ENCODE peak calls at places on chromosome 7, in seven cellular contexts. K is AG04450, W is PC-9, G is nephron progenitor cell, T is progenitor cell of endocrine pancreas, I is ascending aorta, R is cardiac fibroblast. L is an unnamed sample.

GRCh38 chr7:24980695-24981543 is 941 bp upstream of the OSBPL3 start:
- DNase-seq in K (no peak), W (peak), I (no peak), T (no peak), G (peak), R (peak), L (no peak)

GRCh38 chr7:139591550-139592195 is 68.2 kb downstream of the CLEC2L start:
- DNase-seq in R (no peak), I (peak), T (no peak), W (no peak), G (no peak), K (no peak), L (peak)

GRCh38 chr7:144835166-144835611 is 664 bp downstream of the TPK1 start:
- DNase-seq in W (no peak), R (peak), G (no peak), T (no peak), K (no peak), I (peak), L (no peak)

GRCh38 chr7:155743197-155743596 is 69.1 kb downstream of the SHH start:
- DNase-seq in G (no peak), W (no peak), R (no peak), T (no peak), I (no peak), K (no peak), L (no peak)

GRCh38 chr7:92609921-92610518 is 19.8 kb upstream of the FAM133B start:
- DNase-seq in G (no peak), K (no peak), I (no peak), W (no peak), R (peak), T (no peak), L (no peak)

GRCh38 chr7:145696071-145696470 is 420.5 kb upstream of the CNTNAP2 start:
- DNase-seq in R (no peak), K (no peak), G (no peak), I (no peak), W (no peak), T (no peak), L (no peak)

GRCh38 chr7:157881062-157881771 is 544.4 kb downstream of the DNAJB6 start:
- DNase-seq in R (no peak), I (no peak), K (no peak), W (no peak), G (no peak), T (no peak), L (no peak)

GRCh38 chr7:132564849-132565248 is 11.4 kb downstream of the PLXNA4 start:
- DNase-seq in W (no peak), T (no peak), G (no peak), I (no peak), K (no peak), R (no peak), L (no peak)

GRCh38 chr7:90216080-90216674 is 4.6 kb downstream of the STEAP2 start:
- DNase-seq in G (no peak), I (no peak), T (no peak), K (no peak), R (no peak), W (no peak), L (no peak)

GRCh38 chr7:92448185-92448747 is 984 bp downstream of the GATAD1 start:
- DNase-seq in G (peak), R (peak), K (no peak), I (peak), T (no peak), W (peak), L (no peak)

GRCh38 chr7:130894146-130895005 is 160.4 kb upstream of the KLF14 start:
- DNase-seq in W (peak), T (no peak), I (peak), K (no peak), G (no peak), R (peak), L (peak)

GRCh38 chr7:132773527-132773956 is 197.3 kb upstream of the PLXNA4 start:
- DNase-seq in T (no peak), K (peak), W (no peak), I (no peak), G (no peak), R (peak), L (no peak)

GRCh38 chr7:1529383-1530116 is 952 bp upstream of the MAFK start:
- DNase-seq in R (no peak), I (no peak), W (no peak), K (no peak), G (peak), T (no peak), L (no peak)

GRCh38 chr7:130483036-130483435 is 8.8 kb upstream of the MEST start:
- DNase-seq in K (no peak), I (no peak), T (no peak), W (no peak), G (no peak), R (no peak), L (no peak)

GRCh38 chr7:19051767-19052375 is 65.6 kb downstream of the TWIST1 start:
- DNase-seq in W (peak), K (no peak), R (peak), I (no peak), G (peak), T (no peak), L (no peak)

GRCh38 chr7:133039614-133040013 is 42.3 kb downstream of the CHCHD3 start:
- DNase-seq in I (no peak), T (no peak), W (no peak), G (no peak), R (no peak), K (no peak), L (no peak)

GRCh38 chr7:33932221-33932620 is 26.9 kb downstream of the BMPER start:
- DNase-seq in K (no peak), R (no peak), G (no peak), W (no peak), I (no peak), T (no peak), L (no peak)

GRCh38 chr7:17706734-17707133 is 233.6 kb downstream of the SNX13 start:
- DNase-seq in W (peak), R (peak), T (peak), G (peak), I (no peak), K (peak), L (no peak)

GRCh38 chr7:83798489-83798888 is 149.6 kb upstream of the SEMA3E start:
- DNase-seq in K (no peak), I (no peak), T (no peak), W (no peak), R (no peak), G (no peak), L (no peak)

GRCh38 chr7:33707427-33707826 is 197.9 kb upstream of the BMPER start:
- DNase-seq in G (no peak), R (no peak), K (no peak), I (no peak), T (no peak), W (no peak), L (no peak)

GRCh38 chr7:157136372-157136771 is 2.4 kb upstream of the UBE3C start:
- DNase-seq in I (no peak), T (no peak), K (peak), R (peak), G (no peak), W (peak), L (no peak)

GRCh38 chr7:5429253-5429856 is 5.7 kb upstream of the TNRC18 start:
- DNase-seq in W (peak), G (peak), K (no peak), T (peak), I (no peak), R (peak), L (no peak)

GRCh38 chr7:36600869-36601530 is 123.3 kb downstream of the AOAH start:
- DNase-seq in W (no peak), G (no peak), R (peak), I (no peak), T (no peak), K (peak), L (no peak)

GRCh38 chr7:155394413-155394812 is 63.5 kb upstream of the EN2 start:
- DNase-seq in I (no peak), R (no peak), K (no peak), G (no peak), W (no peak), T (no peak), L (no peak)

GRCh38 chr7:155277385-155277994 is 20.2 kb upstream of the INSIG1 start:
- DNase-seq in T (no peak), R (peak), K (no peak), I (no peak), G (no peak), W (no peak), L (no peak)

GRCh38 chr7:38546763-38547162 is 84.4 kb downstream of the AMPH start:
- DNase-seq in W (no peak), T (no peak), K (no peak), G (no peak), I (no peak), R (no peak), L (no peak)

GRCh38 chr7:148368562-148368961 is 222.0 kb upstream of the C7orf33 start:
- DNase-seq in T (no peak), G (no peak), R (no peak), W (no peak), K (no peak), I (no peak), L (no peak)

GRCh38 chr7:30173058-30173897 is 38.5 kb downstream of the MTURN start:
- DNase-seq in K (peak), R (peak), W (peak), I (peak), T (no peak), G (no peak), L (peak)

GRCh38 chr7:7522421-7522820 is 13.3 kb downstream of the COL28A1 start:
- DNase-seq in R (peak), K (no peak), T (no peak), W (no peak), G (no peak), I (no peak), L (no peak)

GRCh38 chr7:51352174-51353145 is 35.9 kb upstream of the COBL start:
- DNase-seq in W (no peak), I (no peak), K (no peak), R (no peak), T (no peak), G (no peak), L (peak)

GRCh38 chr7:51354897-51355296 is 38.3 kb upstream of the COBL start:
- DNase-seq in T (no peak), R (no peak), K (no peak), G (no peak), I (no peak), W (no peak), L (peak)

GRCh38 chr7:51354434-51354833 is 37.8 kb upstream of the COBL start:
- DNase-seq in I (no peak), K (no peak), T (no peak), G (no peak), R (no peak), W (no peak), L (no peak)

GRCh38 chr7:51357821-51358220 is 41.2 kb upstream of the COBL start:
- DNase-seq in K (no peak), W (no peak), G (no peak), I (no peak), T (no peak), R (no peak), L (no peak)

GRCh38 chr7:51356849-51357516 is 40.4 kb upstream of the COBL start:
- DNase-seq in K (no peak), G (peak), R (no peak), T (no peak), W (peak), I (no peak), L (peak)
- TF ChIP-seq CTCF in K (no peak), G (no peak), R (no peak), T (no peak), W (no peak), I (no peak), L (no peak)

DNA sequence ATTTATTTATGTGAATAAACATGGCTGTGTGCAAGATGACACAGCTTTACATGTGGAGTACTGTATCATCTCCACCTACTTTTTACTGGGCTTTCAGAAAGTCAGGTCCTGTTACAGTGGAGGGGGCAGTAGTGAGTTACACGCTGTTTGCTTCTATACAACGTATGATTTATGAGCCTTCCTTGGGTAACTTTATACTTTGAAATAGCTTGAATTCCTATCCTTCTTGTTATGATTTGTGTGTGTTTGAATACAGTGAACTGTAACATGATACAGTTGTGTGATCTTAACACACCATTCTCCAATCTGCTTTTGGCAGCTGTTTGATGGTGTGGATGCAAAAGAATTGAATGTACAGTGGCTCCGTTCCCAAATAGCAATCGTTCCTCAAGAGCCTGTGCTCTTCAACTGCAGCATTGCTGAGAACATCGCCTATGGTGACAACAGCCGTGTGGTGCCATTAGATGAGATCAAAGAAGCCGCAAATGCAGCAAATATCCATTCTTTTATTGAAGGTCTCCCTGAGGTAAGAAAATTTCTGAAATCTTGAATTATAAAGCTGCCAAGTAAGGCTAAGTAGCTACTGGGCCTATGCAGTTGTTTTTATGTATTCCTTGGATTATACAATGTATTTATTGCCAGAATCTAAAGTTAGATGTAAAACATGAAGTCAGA is 41.6 kb downstream of the SP8 start:
- DNase-seq in R (no peak), K (no peak), I (no peak), T (no peak), W (peak), G (no peak), L (no peak)
- TF ChIP-seq CTCF in R (no peak), K (no peak), I (no peak), T (peak), W (peak), G (no peak), L (no peak)

DNA sequence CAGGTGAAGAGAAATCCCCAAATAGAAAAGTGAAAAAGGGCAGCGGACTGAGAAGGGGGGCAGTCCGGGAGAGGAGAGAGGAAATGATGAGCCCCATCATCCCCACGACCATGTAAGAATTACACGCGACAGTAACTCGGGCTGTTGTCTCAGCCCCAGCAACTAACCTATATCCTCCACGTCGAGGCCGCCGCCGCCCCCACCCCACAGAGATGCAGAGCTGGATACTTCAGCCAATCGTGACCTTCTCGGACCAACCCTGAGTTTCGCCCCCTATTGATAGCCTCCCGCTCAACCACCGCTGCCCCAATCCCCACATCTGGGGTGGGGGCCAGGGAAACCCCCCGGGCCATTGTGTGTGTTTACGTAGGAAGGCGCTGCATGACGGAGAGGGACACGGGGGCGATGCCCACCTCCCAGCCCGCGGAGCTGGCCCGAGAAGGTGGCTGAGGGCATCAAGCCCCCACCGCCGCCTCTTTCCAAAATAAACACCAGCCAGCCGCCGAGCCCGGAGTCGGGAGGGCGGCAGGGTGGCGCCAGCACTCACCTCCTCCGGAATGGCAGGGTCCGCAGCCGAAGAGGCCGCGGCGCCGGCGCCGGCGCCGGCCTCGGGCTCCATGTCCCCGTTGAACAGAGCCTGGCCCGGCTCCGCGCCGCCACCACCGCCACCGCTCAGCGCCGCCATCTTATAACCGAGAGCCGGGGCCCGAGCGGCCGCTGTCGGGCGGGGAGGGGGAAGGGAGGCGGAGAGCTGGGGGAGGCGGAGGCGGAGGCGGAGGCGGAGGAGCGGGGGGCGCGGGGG is 509 bp downstream of the BRAF start:
- DNase-seq in T (peak), I (peak), G (peak), K (peak), R (peak), W (peak), L (peak)
- TF ChIP-seq CTCF in T (peak), I (peak), G (peak), K (peak), R (peak), W (peak), L (peak)

DNA sequence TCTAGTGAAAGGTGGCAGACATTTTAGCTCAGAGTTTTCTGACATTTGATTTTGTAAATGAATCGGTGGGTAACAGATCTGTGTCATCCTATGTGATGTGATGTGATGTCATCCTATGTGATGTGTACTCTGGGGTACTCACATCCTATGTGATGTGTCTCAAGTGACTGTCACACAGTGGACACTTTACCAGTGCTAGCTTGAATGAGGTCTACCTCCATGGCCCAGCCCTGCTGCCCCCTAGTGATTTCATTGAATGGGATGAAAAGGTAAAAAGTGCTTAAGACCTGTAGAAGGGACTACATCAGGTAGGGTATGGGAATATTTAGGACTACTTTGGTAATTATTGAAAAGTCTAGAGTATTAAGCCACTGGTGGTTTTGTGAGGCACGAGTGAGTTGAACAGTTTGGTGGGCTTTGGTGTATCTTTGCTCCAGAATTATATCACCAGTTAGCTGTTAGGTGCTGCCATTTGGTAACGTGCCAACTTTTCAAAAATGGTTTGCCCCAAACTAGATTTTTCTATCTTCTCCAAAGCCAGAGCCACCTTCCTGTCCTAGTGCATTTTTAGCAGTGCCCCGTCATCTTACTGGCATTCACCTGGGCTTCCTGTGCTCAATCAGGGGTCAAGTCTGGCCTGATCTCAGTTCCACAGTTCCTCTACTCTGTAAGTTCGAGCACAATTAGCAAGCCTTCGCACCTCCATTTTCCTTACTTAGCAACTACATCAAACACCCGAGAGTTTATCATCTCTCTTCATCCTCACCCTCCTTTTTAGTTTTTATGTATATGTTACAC is 9.7 kb downstream of the EIF4H start:
- DNase-seq in I (no peak), W (peak), R (no peak), G (no peak), K (no peak), T (no peak), L (no peak)
- TF ChIP-seq CTCF in I (no peak), W (peak), R (peak), G (peak), K (peak), T (peak), L (peak)

GRCh38 chr7:43754596-43754995 is 3.9 kb upstream of the BLVRA start:
- DNase-seq in G (no peak), R (no peak), W (no peak), K (no peak), T (no peak), I (peak), L (peak)

GRCh38 chr7:43756368-43757072 is 2.0 kb upstream of the BLVRA start:
- DNase-seq in R (peak), I (peak), W (peak), G (no peak), T (no peak), K (peak), L (peak)

GRCh38 chr7:43752411-43752810 is 6.1 kb upstream of the BLVRA start:
- DNase-seq in G (no peak), T (no peak), R (no peak), W (no peak), K (no peak), I (no peak), L (no peak)

GRCh38 chr7:43753401-43753800 is 5.1 kb upstream of the BLVRA start:
- DNase-seq in K (no peak), T (no peak), R (no peak), W (peak), G (no peak), I (no peak), L (no peak)

DNA sequence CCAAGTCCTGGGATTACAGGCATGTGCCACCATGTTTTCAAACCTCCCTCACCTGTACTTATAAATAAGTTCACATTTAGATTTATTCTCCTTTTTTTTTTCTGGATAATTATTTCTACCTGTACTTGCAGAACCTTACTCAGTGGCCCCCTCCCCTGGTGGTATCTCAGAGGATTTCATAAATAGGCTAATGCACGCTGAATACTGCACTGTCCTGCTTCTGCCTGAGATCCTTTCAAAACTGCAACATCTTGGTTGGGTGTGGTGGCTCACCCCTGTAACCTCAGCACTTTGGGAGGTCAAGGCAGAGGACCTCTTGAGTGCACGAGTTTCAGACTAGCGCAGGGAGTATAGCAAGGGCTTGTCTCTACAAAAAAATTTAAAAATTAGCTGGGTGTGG is 4.6 kb upstream of the BLVRA start:
- DNase-seq in G (no peak), W (no peak), T (no peak), R (no peak), K (no peak), I (peak), L (no peak)
- TF ChIP-seq CTCF in G (no peak), W (peak), T (no peak), R (no peak), K (peak), I (no peak), L (no peak)

DNA sequence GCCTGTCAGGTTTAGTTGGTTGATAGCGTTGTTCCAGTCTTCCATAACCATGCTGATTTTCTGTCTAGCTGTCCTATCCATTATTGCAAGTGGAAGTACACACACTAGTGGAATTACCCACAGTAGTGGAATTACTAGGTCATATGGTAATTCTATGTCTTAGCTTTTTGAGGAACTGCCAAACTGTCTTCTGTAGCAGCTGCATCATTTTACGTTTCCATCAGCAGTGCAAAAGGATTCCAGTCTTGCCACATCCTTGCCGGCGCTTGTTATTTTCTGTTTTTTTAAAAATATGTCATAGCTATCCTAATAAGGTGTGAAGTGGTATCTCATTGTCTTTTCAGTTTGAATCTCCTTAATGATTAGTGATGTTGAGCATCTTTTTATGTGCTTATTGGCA is 17.2 kb upstream of the RHBDD2 start:
- DNase-seq in T (no peak), K (peak), I (no peak), R (peak), G (no peak), W (no peak), L (no peak)
- TF ChIP-seq CTCF in T (no peak), K (no peak), I (no peak), R (no peak), G (no peak), W (no peak), L (no peak)

GRCh38 chr7:117385340-117386124 is 41.8 kb downstream of the ASZ1 start:
- DNase-seq in K (no peak), W (no peak), R (peak), G (no peak), I (no peak), T (no peak), L (no peak)
- TF ChIP-seq CTCF in K (peak), W (peak), R (peak), G (no peak), I (peak), T (peak), L (peak)

L was measured in osteocyte.